ENCODE peak calls at places on chromosomes 3 and 15, in ten cellular contexts. W is pulmonary artery endothelial cell; X is CD8-positive, alpha-beta T cell; Q is RPMI8226; T is left colon; J is EL; D is NCI-H2081; B is C1 segment of cervical spinal cord; I is heart right ventricle; G is GOT3. H is an unnamed sample.

GRCh38 chr3:12870942-12871341 is 29.6 kb upstream of the RPL32 start:
- DNase-seq in W (no peak), X (no peak), Q (peak), T (peak), J (peak), D (no peak), B (peak), I (peak), G (no peak), H (no peak)

GRCh38 chr3:82978368-82978767 is 1216.9 kb upstream of the GBE1 start:
- DNase-seq in W (no peak), X (no peak), Q (no peak), T (no peak), J (no peak), D (peak), B (no peak), I (no peak), G (no peak), H (no peak)

GRCh38 chr15:59553879-59554735 is 57.5 kb upstream of the GCNT3 start:
- DNase-seq in W (no peak), X (no peak), Q (no peak), T (no peak), J (peak), D (peak), B (no peak), I (no peak), G (no peak), H (no peak)

GRCh38 chr15:87620393-87620792 is 636.1 kb downstream of the NTRK3 start:
- DNase-seq in W (no peak), X (no peak), Q (no peak), T (no peak), J (no peak), D (no peak), B (no peak), I (no peak), G (no peak), H (no peak)

GRCh38 chr15:77107531-77108355 is 36.8 kb upstream of the TSPAN3 start:
- DNase-seq in W (no peak), X (no peak), Q (peak), T (peak), J (peak), D (peak), B (no peak), I (peak), G (no peak), H (peak)

GRCh38 chr15:57619746-57620145 is 28.0 kb downstream of the MYZAP start:
- DNase-seq in W (no peak), X (no peak), Q (no peak), T (no peak), J (no peak), D (no peak), B (no peak), I (no peak), G (no peak), H (no peak)

GRCh38 chr15:41483115-41483514 is 10.6 kb upstream of the ITPKA start:
- DNase-seq in W (no peak), X (no peak), Q (peak), T (no peak), J (no peak), D (no peak), B (no peak), I (no peak), G (no peak), H (no peak)

GRCh38 chr3:141552440-141552991 is 65.7 kb downstream of the RASA2 start:
- DNase-seq in W (no peak), X (no peak), Q (no peak), T (no peak), J (no peak), D (no peak), B (no peak), I (no peak), G (no peak), H (no peak)

GRCh38 chr3:114846252-114846651 is 300.8 kb downstream of the ZBTB20 start:
- DNase-seq in W (no peak), X (no peak), Q (no peak), T (no peak), J (no peak), D (peak), B (peak), I (no peak), G (no peak), H (no peak)

GRCh38 chr3:49813497-49814174 is at the start of gene UBA7:
- DNase-seq in W (no peak), X (no peak), Q (peak), T (peak), J (peak), D (no peak), B (peak), I (peak), G (no peak), H (no peak)

GRCh38 chr3:62007036-62007435 is 366.3 kb downstream of the FEZF2 start:
- DNase-seq in W (no peak), X (no peak), Q (no peak), T (no peak), J (peak), D (no peak), B (peak), I (no peak), G (no peak), H (no peak)

GRCh38 chr15:78640840-78641733 is at the start of gene CHRNB4:
- DNase-seq in W (no peak), X (no peak), Q (no peak), T (peak), J (no peak), D (no peak), B (no peak), I (no peak), G (no peak), H (no peak)

GRCh38 chr3:42750834-42751233 is 22.2 kb downstream of the CCDC13 start:
- DNase-seq in W (no peak), X (no peak), Q (no peak), T (no peak), J (no peak), D (no peak), B (no peak), I (no peak), G (no peak), H (no peak)

GRCh38 chr3:111768571-111769100 is 90.4 kb upstream of the PHLDB2 start:
- DNase-seq in W (peak), X (no peak), Q (no peak), T (no peak), J (peak), D (no peak), B (no peak), I (no peak), G (peak), H (no peak)

GRCh38 chr3:187101184-187102072 is 37.9 kb downstream of the RPL39L start:
- DNase-seq in W (peak), X (peak), Q (peak), T (peak), J (peak), D (no peak), B (peak), I (peak), G (no peak), H (no peak)

GRCh38 chr3:128456776-128457715 is 9.6 kb downstream of the DNAJB8 start:
- DNase-seq in W (no peak), X (no peak), Q (no peak), T (no peak), J (no peak), D (no peak), B (no peak), I (no peak), G (no peak), H (no peak)

GRCh38 chr15:57496946-57497944 is 94.5 kb upstream of the MYZAP start:
- DNase-seq in W (no peak), X (no peak), Q (no peak), T (peak), J (no peak), D (peak), B (no peak), I (no peak), G (no peak), H (no peak)

GRCh38 chr3:24086597-24087369 is 141.7 kb downstream of the NR1D2 start:
- DNase-seq in W (no peak), X (no peak), Q (no peak), T (no peak), J (peak), D (peak), B (no peak), I (no peak), G (no peak), H (no peak)

GRCh38 chr3:185764168-185764988 is 60.5 kb downstream of the IGF2BP2 start:
- DNase-seq in W (no peak), X (no peak), Q (no peak), T (no peak), J (peak), D (no peak), B (no peak), I (no peak), G (no peak), H (no peak)

GRCh38 chr15:85380860-85381535 is 595 bp downstream of the AKAP13 start:
- DNase-seq in W (no peak), X (peak), Q (peak), T (peak), J (peak), D (peak), B (no peak), I (peak), G (peak), H (no peak)

GRCh38 chr3:40258555-40258954 is 51.0 kb upstream of the EIF1B start:
- DNase-seq in W (no peak), X (no peak), Q (no peak), T (no peak), J (peak), D (no peak), B (no peak), I (no peak), G (no peak), H (no peak)

GRCh38 chr3:180571831-180572578 is 30.0 kb upstream of the TTC14 start:
- DNase-seq in W (no peak), X (no peak), Q (peak), T (no peak), J (peak), D (no peak), B (no peak), I (no peak), G (no peak), H (no peak)

GRCh38 chr3:52461874-52462273 is 6.5 kb downstream of the NISCH start:
- DNase-seq in W (no peak), X (no peak), Q (no peak), T (no peak), J (no peak), D (no peak), B (no peak), I (no peak), G (no peak), H (no peak)

GRCh38 chr3:147773236-147773635 is 364.1 kb downstream of the ZIC1 start:
- DNase-seq in W (no peak), X (no peak), Q (no peak), T (no peak), J (peak), D (no peak), B (no peak), I (no peak), G (no peak), H (no peak)

GRCh38 chr3:124813541-124813940 is 73.6 kb downstream of the ITGB5 start:
- DNase-seq in W (no peak), X (no peak), Q (no peak), T (no peak), J (no peak), D (no peak), B (no peak), I (no peak), G (no peak), H (no peak)

GRCh38 chr3:148464246-148464645 is 233.5 kb upstream of the AGTR1 start:
- DNase-seq in W (no peak), X (no peak), Q (no peak), T (no peak), J (peak), D (no peak), B (no peak), I (no peak), G (no peak), H (no peak)

GRCh38 chr3:17730318-17730967 is 12.0 kb downstream of the TBC1D5 start:
- DNase-seq in W (no peak), X (no peak), Q (peak), T (peak), J (peak), D (peak), B (no peak), I (no peak), G (no peak), H (no peak)

GRCh38 chr3:168812234-168812633 is 716.5 kb upstream of the GOLIM4 start:
- DNase-seq in W (no peak), X (no peak), Q (no peak), T (no peak), J (no peak), D (peak), B (no peak), I (no peak), G (no peak), H (no peak)

GRCh38 chr15:49860101-49860500 is 239.3 kb downstream of the DTWD1 start:
- DNase-seq in W (no peak), X (no peak), Q (no peak), T (no peak), J (peak), D (no peak), B (no peak), I (no peak), G (no peak), H (no peak)

GRCh38 chr3:186413615-186414415 is 51.8 kb upstream of the DGKG start:
- DNase-seq in W (no peak), X (no peak), Q (peak), T (peak), J (peak), D (no peak), B (peak), I (peak), G (no peak), H (peak)

GRCh38 chr3:86410587-86410986 is 580.4 kb downstream of the VGLL3 start:
- DNase-seq in W (no peak), X (no peak), Q (no peak), T (no peak), J (no peak), D (no peak), B (no peak), I (no peak), G (no peak), H (no peak)

H was measured in cerebellum.